ENCODE peak calls at places on chromosome 21, in five cellular contexts. A is pancreas, F is T-helper 1 cell, K is NCI-H1436, G is BJ. D is an unnamed sample.
A peak's percentile ranks its signal among the peaks of the same experiment; 100 is the strongest.

GRCh38 chr21:41972511-41973205 is 18.8 kb upstream of the C2CD2 start:
- DNase-seq in A (no peak), F (no peak), K (no peak), G (no peak), D (no peak)

GRCh38 chr21:39079617-39080016 is 103.6 kb downstream of the PSMG1 start:
- DNase-seq in A (peak; percentile 78), F (no peak), K (no peak), G (no peak), D (no peak)

GRCh38 chr21:17900281-17900989 is 81.3 kb upstream of the C21orf91 start:
- DNase-seq in A (no peak), F (no peak), K (no peak), G (no peak), D (no peak)

GRCh38 chr21:38460171-38460742 is 38.0 kb downstream of the ERG start:
- DNase-seq in A (no peak), F (no peak), K (no peak), G (no peak), D (no peak)

GRCh38 chr21:40706806-40707205 is 140.2 kb downstream of the DSCAM start:
- DNase-seq in A (no peak), F (no peak), K (no peak), G (no peak), D (no peak)

GRCh38 chr21:45632897-45633260 is 10.6 kb upstream of the PCBP3 start:
- DNase-seq in A (no peak), F (no peak), K (no peak), G (no peak), D (no peak)

GRCh38 chr21:38322551-38322950 is 65.8 kb downstream of the KCNJ15 start:
- DNase-seq in A (no peak), F (no peak), K (no peak), G (no peak), D (no peak)

GRCh38 chr21:33799378-33800090 is 116.1 kb downstream of the ATP5PO start:
- DNase-seq in A (no peak), F (no peak), K (no peak), G (no peak), D (no peak)

GRCh38 chr21:21750124-21750825 is 752.1 kb downstream of the NCAM2 start:
- DNase-seq in A (no peak), F (no peak), K (no peak), G (no peak), D (no peak)

GRCh38 chr21:32321480-32321879 is 22.8 kb downstream of the MRAP start:
- DNase-seq in A (no peak), F (no peak), K (no peak), G (no peak), D (no peak)

GRCh38 chr21:42513985-42514882 is 582 bp downstream of the SLC37A1 start:
- DNase-seq in A (peak; percentile 67), F (peak; percentile 42), K (no peak), G (no peak), D (peak; percentile 42)

GRCh38 chr21:15301014-15301413 is 236.2 kb upstream of the NRIP1 start:
- DNase-seq in A (no peak), F (no peak), K (no peak), G (no peak), D (no peak)

GRCh38 chr21:35034203-35034926 is 14.7 kb downstream of the RUNX1 start:
- DNase-seq in A (no peak), F (no peak), K (no peak), G (no peak), D (no peak)

GRCh38 chr21:32281531-32281930 is 2.7 kb upstream of the MIS18A start:
- DNase-seq in A (no peak), F (no peak), K (no peak), G (no peak), D (no peak)

GRCh38 chr21:14836950-14837349 is 227.8 kb downstream of the NRIP1 start:
- DNase-seq in A (no peak), F (no peak), K (no peak), G (peak; percentile 52), D (no peak)

GRCh38 chr21:43814215-43815106 is 25.1 kb downstream of the RRP1 start:
- DNase-seq in A (no peak), F (no peak), K (no peak), G (no peak), D (no peak)

GRCh38 chr21:44927587-44928461 is 7.1 kb upstream of the ITGB2 start:
- DNase-seq in A (no peak), F (peak; percentile 78), K (no peak), G (no peak), D (peak; percentile 85)

GRCh38 chr21:46226920-46227599 is 1.5 kb downstream of the LSS start:
- DNase-seq in A (no peak), F (no peak), K (no peak), G (peak; percentile 15), D (no peak)

GRCh38 chr21:27511241-27511640 is 544.4 kb upstream of the ADAMTS5 start:
- DNase-seq in A (no peak), F (no peak), K (no peak), G (no peak), D (no peak)

D was measured in effector CD4-positive, alpha-beta T cell.